ENCODE peak calls at places on chromosomes 1 and 21, in four cellular contexts. O, V, B and J are unnamed samples. For H3K4me1, the result is how much of the 10 kb centered on the place peaks cover.

GRCh38 chr1:3858231-3858981 is 1.1 kb downstream of the DFFB start:
- DNase-seq in O (no peak), B (no peak), V (no peak), J (no peak)

GRCh38 chr1:180941518-180942275 is 29.0 kb downstream of the KIAA1614 start:
- DNase-seq in V (no peak), O (no peak), B (no peak), J (no peak)

GRCh38 chr1:152756872-152757271 is 953 bp upstream of the KPRP start:
- DNase-seq in B (no peak), O (no peak), V (no peak), J (no peak)

GRCh38 chr1:160362168-160362941 is 4.5 kb upstream of the NHLH1 start:
- DNase-seq in O (no peak), B (no peak), V (no peak), J (no peak)

GRCh38 chr1:205769641-205770365 is 5.5 kb downstream of the RAB29 start:
- DNase-seq in V (no peak), B (no peak), O (no peak), J (no peak)

GRCh38 chr1:225119307-225119706 is 189.8 kb downstream of the DNAH14 start:
- DNase-seq in O (no peak), V (no peak), B (no peak), J (no peak)

GRCh38 chr1:155864393-155864792 is 5.0 kb downstream of the SYT11 start:
- DNase-seq in B (no peak), O (no peak), V (no peak), J (no peak)

GRCh38 chr1:231690072-231690471 is 63.5 kb downstream of the DISC1 start:
- DNase-seq in B (no peak), V (no peak), O (no peak), J (no peak)

GRCh38 chr1:41365772-41366427 is 4.7 kb downstream of the FOXO6 start:
- DNase-seq in B (no peak), O (no peak), V (no peak), J (no peak)

GRCh38 chr1:225480825-225481434 is 53.1 kb upstream of the LBR start:
- DNase-seq in B (no peak), V (peak), O (no peak), J (peak)

GRCh38 chr1:229786974-229787610 is 161.0 kb downstream of the URB2 start:
- DNase-seq in V (no peak), B (no peak), O (no peak), J (no peak)

GRCh38 chr1:220956861-220957605 is 77.8 kb downstream of the HLX start:
- DNase-seq in O (no peak), B (no peak), V (no peak), J (no peak)

GRCh38 chr1:14742181-14742980 is 143.9 kb downstream of the KAZN start:
- DNase-seq in O (no peak), B (no peak), V (no peak), J (no peak)

GRCh38 chr21:41967708-41968107 is 13.9 kb upstream of the C2CD2 start:
- DNase-seq in V (no peak), O (no peak), B (no peak), J (no peak)

GRCh38 chr1:55305735-55306134 is 90.6 kb upstream of the USP24 start:
- DNase-seq in V (no peak), O (no peak), B (no peak), J (no peak)

GRCh38 chr1:10823000-10823401 is 26.6 kb upstream of the CASZ1 start:
- DNase-seq in O (no peak), V (no peak), B (no peak), J (peak)

DNA sequence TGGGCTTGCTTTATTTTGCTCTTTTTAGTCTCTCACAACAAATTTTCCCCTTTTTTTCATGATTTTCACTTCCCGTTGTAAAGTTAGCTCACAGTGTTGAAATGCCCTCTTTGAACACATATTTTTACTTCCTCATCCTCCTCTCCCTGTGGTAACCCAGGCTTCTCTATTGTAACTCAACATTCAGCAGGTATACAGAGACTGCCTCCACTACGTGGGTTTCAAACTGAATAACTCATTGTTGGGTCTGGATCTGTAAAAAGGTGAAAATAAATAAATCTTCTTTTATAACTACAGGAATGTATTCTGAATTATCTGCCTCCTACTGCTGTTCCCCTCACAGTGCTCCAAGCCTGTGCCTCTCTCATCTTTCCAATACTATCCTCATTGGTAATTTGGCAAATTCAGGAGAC is 166.4 kb downstream of the RUNX1 start:
- DNase-seq in V (no peak), B (no peak), O (no peak), J (no peak)
- H3K4me1 ChIP-seq in V (under half), B (under half), O (under half), J (under half)

GRCh38 chr1:171207377-171207776 is 22.3 kb downstream of the FMO2 start:
- DNase-seq in V (no peak), O (no peak), B (no peak), J (no peak)
- H3K4me1 ChIP-seq in V (under half), O (under half), B (under half), J (under half)

DNA sequence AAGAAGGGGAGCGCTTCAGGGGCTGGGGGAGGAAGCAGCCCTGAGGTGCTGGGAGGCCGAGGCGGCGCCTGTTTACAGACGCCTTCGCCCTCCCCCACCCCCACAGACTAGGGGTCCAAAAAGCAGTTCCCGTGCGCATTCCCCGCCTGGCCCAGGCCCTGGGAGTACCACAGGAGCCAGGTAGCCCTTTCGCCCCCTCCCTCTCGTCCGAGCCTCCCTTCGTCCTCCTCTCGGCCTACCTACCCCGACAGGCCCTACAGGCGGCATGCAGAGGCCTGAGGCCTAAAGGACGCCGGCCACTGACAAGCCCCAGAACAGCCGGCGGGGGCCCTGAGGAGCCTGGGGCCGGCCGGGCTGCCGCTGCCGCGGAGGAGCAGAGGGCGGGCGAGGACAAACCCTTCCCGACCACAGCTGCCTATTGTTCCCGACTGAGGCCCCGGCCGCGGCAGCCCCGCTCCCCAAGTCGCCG is 512 bp downstream of the RC3H1 start:
- DNase-seq in O (peak), V (peak), B (peak), J (no peak)
- H3K4me1 ChIP-seq in O (under half), V (under half), B (under half), J (half or more)

DNA sequence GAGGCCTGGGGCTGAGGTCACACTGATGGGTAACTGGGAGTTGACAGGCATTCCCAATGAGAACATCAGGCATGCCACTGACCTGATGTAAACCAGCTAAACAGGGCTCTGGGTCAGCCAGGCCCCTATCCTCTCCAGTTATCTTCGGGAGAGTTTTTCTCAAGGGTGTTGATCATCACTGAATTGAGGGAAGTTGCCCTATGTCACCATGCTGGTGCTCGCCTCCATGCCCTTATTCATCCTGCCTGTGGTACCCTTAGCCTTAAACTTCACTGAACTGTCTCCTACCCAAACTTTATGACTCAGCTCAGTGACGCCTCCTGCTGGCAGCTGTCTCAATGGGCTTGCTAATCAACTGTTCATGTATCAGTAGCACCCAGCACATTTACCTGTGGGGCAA is 80.7 kb upstream of the TNR start:
- DNase-seq in O (no peak), B (no peak), V (no peak), J (peak)
- H3K4me1 ChIP-seq in O (under half), B (under half), V (under half), J (under half)

GRCh38 chr1:244843148-244843978 is 7.9 kb downstream of the COX20 start:
- DNase-seq in O (no peak), V (no peak), B (no peak), J (no peak)

GRCh38 chr1:244839656-244840055 is 4.2 kb downstream of the COX20 start:
- DNase-seq in O (no peak), V (no peak), B (no peak), J (no peak)

GRCh38 chr1:244840219-244840794 is 4.8 kb downstream of the COX20 start:
- DNase-seq in B (no peak), O (no peak), V (no peak), J (no peak)

GRCh38 chr1:244844155-244845121 is 9.0 kb downstream of the COX20 start:
- DNase-seq in B (no peak), O (no peak), V (no peak), J (no peak)

DNA sequence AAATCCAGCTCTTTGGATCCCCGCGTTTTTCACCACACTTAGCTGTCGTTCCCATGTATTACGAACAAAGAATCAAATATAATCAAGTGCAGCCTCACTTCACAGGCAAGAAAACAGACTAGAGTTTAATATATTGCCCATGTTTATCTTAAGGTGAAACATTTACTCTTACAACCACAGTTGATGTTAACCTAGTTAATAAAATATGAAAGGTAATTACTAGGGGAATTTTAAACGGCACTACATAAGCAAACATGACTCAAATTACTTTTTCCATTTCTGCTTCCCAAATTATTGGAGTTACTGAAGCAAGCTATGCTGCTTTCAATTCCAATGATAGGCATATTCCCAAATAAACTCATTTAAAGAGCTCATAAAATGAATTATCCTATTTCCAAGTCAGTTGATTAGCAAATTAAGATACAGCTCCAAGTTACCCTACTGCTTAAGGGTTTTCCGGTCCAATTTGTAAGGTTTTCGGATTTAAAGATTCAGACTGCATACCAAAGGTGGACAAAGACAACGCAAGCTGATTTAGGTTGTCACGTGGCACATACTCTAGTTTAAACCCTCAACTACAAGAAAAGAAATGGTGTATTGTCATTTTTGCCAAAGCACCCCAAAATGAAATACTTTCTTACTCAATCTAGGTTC is 5.9 kb downstream of the COX20 start:
- DNase-seq in V (no peak), O (no peak), B (no peak), J (no peak)
- H3K4me1 ChIP-seq in V (under half), O (under half), B (under half), J (under half)